ENCODE peak calls at places on chromosome 16, in eight cellular contexts. M is H54; R is NCI-H187; K is effector CD4-positive, alpha-beta T cell; X is NCI-H774; Y is NCI-H2171; C is neural progenitor cell; Q is stimulated activated naive CD8-positive, alpha-beta T cell treated with anti-CD3 and anti-CD28 coated beads, Interleukin-15, amount 100 ng/mL, for 72 hours. U is an unnamed sample.

GRCh38 chr16:5450435-5451104 is 353.0 kb upstream of the EEF2KMT start:
- DNase-seq in K (no peak), M (no peak), Q (no peak), X (no peak), Y (no peak), R (no peak), C (peak), U (no peak)

GRCh38 chr16:31386157-31386984 is 6.8 kb upstream of the ITGAD start:
- DNase-seq in M (peak), R (no peak), Y (no peak), Q (peak), K (no peak), C (no peak), X (peak), U (peak)

GRCh38 chr16:9528680-9529079 is 437.2 kb downstream of the HAPSTR1 start:
- DNase-seq in Y (no peak), X (no peak), R (no peak), C (no peak), M (no peak), Q (no peak), K (no peak), U (no peak)

GRCh38 chr16:11698271-11698689 is 30.0 kb downstream of the SNN start:
- DNase-seq in K (no peak), C (no peak), Y (no peak), R (no peak), Q (peak), M (no peak), X (no peak), U (no peak)

GRCh38 chr16:15976929-15977637 is 27.7 kb downstream of the ABCC1 start:
- DNase-seq in M (no peak), K (no peak), Q (no peak), Y (no peak), X (no peak), R (no peak), C (no peak), U (no peak)

GRCh38 chr16:73058221-73058615 is 10.3 kb upstream of the ZFHX3 start:
- DNase-seq in C (no peak), X (no peak), K (no peak), Q (peak), M (no peak), Y (peak), R (no peak), U (no peak)

GRCh38 chr16:4048481-4048880 is 67.8 kb downstream of the ADCY9 start:
- DNase-seq in M (no peak), X (no peak), R (no peak), K (no peak), Q (no peak), C (no peak), Y (no peak), U (no peak)

GRCh38 chr16:55052335-55053070 is 121.8 kb downstream of the IRX5 start:
- DNase-seq in X (no peak), M (no peak), K (no peak), Q (no peak), R (no peak), C (no peak), Y (no peak), U (no peak)

GRCh38 chr16:48978501-48978900 is 303.1 kb downstream of the CBLN1 start:
- DNase-seq in Y (no peak), X (no peak), M (no peak), Q (no peak), R (no peak), C (no peak), K (no peak), U (no peak)

GRCh38 chr16:47905771-47906170 is 250.0 kb downstream of the ABCC12 start:
- DNase-seq in X (no peak), C (no peak), R (no peak), M (peak), K (no peak), Q (no peak), Y (no peak), U (no peak)

GRCh38 chr16:28610595-28611270 is 889 bp upstream of the SULT1A1 start:
- DNase-seq in M (no peak), R (no peak), C (no peak), Q (no peak), X (no peak), Y (no peak), K (no peak), U (no peak)

GRCh38 chr16:31010943-31011342 is 505 bp upstream of the STX1B start:
- DNase-seq in C (no peak), Y (no peak), R (no peak), K (no peak), X (no peak), Q (no peak), M (no peak), U (no peak)

GRCh38 chr16:84947022-84947421 is 64.3 kb downstream of the ZDHHC7 start:
- DNase-seq in X (no peak), C (no peak), K (no peak), Q (no peak), Y (no peak), R (no peak), M (no peak), U (no peak)

GRCh38 chr16:81384006-81384405 is 60.6 kb upstream of the CMIP start:
- DNase-seq in K (no peak), X (no peak), R (no peak), Q (no peak), M (no peak), C (peak), Y (no peak), U (no peak)

GRCh38 chr16:73483934-73484712 is 436.2 kb upstream of the ZFHX3 start:
- DNase-seq in M (no peak), R (no peak), K (no peak), X (no peak), C (no peak), Q (no peak), Y (no peak), U (peak)

GRCh38 chr16:57262841-57263584 is 18.0 kb downstream of the ARL2BP start:
- DNase-seq in K (no peak), M (no peak), R (no peak), Y (no peak), Q (no peak), C (no peak), X (no peak), U (no peak)

GRCh38 chr16:73172621-73173312 is 124.8 kb upstream of the ZFHX3 start:
- DNase-seq in Q (no peak), C (peak), X (peak), M (peak), Y (peak), R (no peak), K (no peak), U (peak)